ENCODE peak calls at places on chromosomes 5 and 9, in seven cellular contexts. L is NCI-H2081; F is mucosa of gallbladder; T is bronchial epithelial cell; S is effector memory CD4-positive, alpha-beta T cell; U is activated T-cell treated with anti-CD3 and anti-CD28 coated beads, Interleukin-2, amount 50 U/mL, for 24 hours; N is NCI-H1694 treated with DMSO at 0.1 percent for 48 hours. G is an unnamed sample.

GRCh38 chr5:113153512-113154097 is 177.0 kb downstream of the DCP2 start:
- DNase-seq in U (no peak), N (no peak), L (no peak), T (no peak), S (no peak), F (no peak), G (no peak)

GRCh38 chr9:127961613-127962150 is 19.1 kb downstream of the EEIG1 start:
- DNase-seq in U (no peak), T (no peak), L (no peak), F (no peak), N (no peak), S (no peak), G (no peak)

GRCh38 chr5:76325876-76326491 is 77.1 kb upstream of the IQGAP2 start:
- DNase-seq in L (no peak), N (no peak), F (no peak), T (no peak), U (no peak), S (peak; percentile 16), G (no peak)

GRCh38 chr9:123339666-123340414 is 16.2 kb upstream of the CRB2 start:
- DNase-seq in N (no peak), L (no peak), T (peak; percentile 30), U (no peak), F (no peak), S (no peak), G (no peak)

GRCh38 chr5:63687854-63688253 is 274.4 kb downstream of the HTR1A start:
- DNase-seq in T (no peak), F (no peak), U (no peak), L (no peak), S (no peak), N (no peak), G (no peak)

GRCh38 chr5:155455791-155456514 is 442.4 kb downstream of the KIF4B start:
- DNase-seq in S (no peak), L (no peak), F (peak; percentile 17), T (no peak), N (no peak), U (no peak), G (no peak)

GRCh38 chr5:6767481-6768063 is 54.3 kb downstream of the TENT4A start:
- DNase-seq in U (no peak), L (no peak), T (peak; percentile 83), N (no peak), S (no peak), F (no peak), G (no peak)

GRCh38 chr9:137021979-137022619 is 5.9 kb downstream of the ABCA2 start:
- DNase-seq in F (peak; percentile 93), L (no peak), S (peak; percentile 68), U (peak; percentile 79), N (no peak), T (peak; percentile 76), G (peak; percentile 96)

GRCh38 chr5:141628175-141628788 is 8.4 kb downstream of the HDAC3 start:
- DNase-seq in N (no peak), L (no peak), F (no peak), S (no peak), T (no peak), U (no peak), G (no peak)

GRCh38 chr9:104682642-104683041 is 11.7 kb upstream of the OR13D1 start:
- DNase-seq in F (no peak), T (peak; percentile 62), S (no peak), N (peak; percentile 61), L (peak; percentile 56), U (no peak), G (no peak)

GRCh38 chr9:12595400-12595799 is 97.8 kb upstream of the TYRP1 start:
- DNase-seq in U (no peak), L (no peak), S (no peak), N (no peak), F (no peak), T (peak; percentile 33), G (no peak)

GRCh38 chr5:147427784-147428401 is 82.0 kb downstream of the DPYSL3 start:
- DNase-seq in N (no peak), S (no peak), L (no peak), U (no peak), F (no peak), T (peak; percentile 18), G (no peak)

GRCh38 chr5:68534131-68534940 is 318.8 kb downstream of the PIK3R1 start:
- DNase-seq in S (no peak), L (peak; percentile 71), F (peak; percentile 15), U (no peak), N (no peak), T (no peak), G (peak; percentile 91)

GRCh38 chr9:127979333-127980055 is 1.3 kb downstream of the EEIG1 start:
- DNase-seq in U (peak; percentile 68), S (no peak), L (no peak), F (peak; percentile 54), N (no peak), T (no peak), G (peak; percentile 79)

GRCh38 chr5:17425385-17426070 is 72.5 kb upstream of the TAF11L2 start:
- DNase-seq in N (no peak), F (no peak), S (no peak), L (no peak), U (no peak), T (no peak), G (no peak)

G was measured in left lobe of liver.